ENCODE peak calls at places on chromosome 14, in eight cellular contexts. H is WTC11, W is GM23248, T is DMS153, U is NCI-H1436, Q is T follicular helper cell, R is Daoy, F is small intestine. I is an unnamed sample.
A peak's percentile ranks its signal among the peaks of the same experiment; 100 is the strongest.

GRCh38 chr14:64878775-64879634 is 702 bp downstream of the SPTB start:
- DNase-seq in H (peak; percentile 41), W (peak; percentile 5), T (peak; percentile 16), U (no peak), Q (no peak), R (peak; percentile 15), F (no peak), I (no peak)

GRCh38 chr14:22888662-22889061 is 5.6 kb downstream of the REM2 start:
- DNase-seq in H (no peak), W (no peak), T (no peak), U (no peak), Q (no peak), R (no peak), F (peak; percentile 40), I (no peak)

GRCh38 chr14:84482256-84483071 is 1047.5 kb upstream of the FLRT2 start:
- DNase-seq in H (no peak), W (peak; percentile 38), T (no peak), U (no peak), Q (no peak), R (no peak), F (no peak), I (peak; percentile 7)

GRCh38 chr14:51805541-51805940 is 54.9 kb upstream of the GNG2 start:
- DNase-seq in H (no peak), W (no peak), T (no peak), U (no peak), Q (no peak), R (no peak), F (no peak), I (no peak)

GRCh38 chr14:64704743-64705405 is 650 bp downstream of the PLEKHG3 start:
- DNase-seq in H (no peak), W (peak; percentile 55), T (no peak), U (no peak), Q (no peak), R (no peak), F (peak; percentile 41), I (no peak)

GRCh38 chr14:38964630-38965029 is 138.4 kb downstream of the SEC23A start:
- DNase-seq in H (no peak), W (peak; percentile 30), T (no peak), U (no peak), Q (no peak), R (no peak), F (no peak), I (peak; percentile 39)

GRCh38 chr14:74627071-74627470 is 15.0 kb upstream of the LTBP2 start:
- DNase-seq in H (no peak), W (no peak), T (no peak), U (no peak), Q (no peak), R (no peak), F (no peak), I (no peak)

GRCh38 chr14:25049559-25050493 is at the start of gene STXBP6:
- DNase-seq in H (peak; percentile 74), W (peak; percentile 92), T (peak; percentile 52), U (no peak), Q (no peak), R (peak; percentile 61), F (peak; percentile 78), I (peak; percentile 5)

GRCh38 chr14:29037428-29037827 is 270.8 kb downstream of the FOXG1 start:
- DNase-seq in H (no peak), W (peak; percentile 41), T (peak; percentile 86), U (no peak), Q (no peak), R (no peak), F (no peak), I (peak; percentile 64)

GRCh38 chr14:90446405-90446804 is 49.6 kb downstream of the CALM1 start:
- DNase-seq in H (no peak), W (no peak), T (no peak), U (no peak), Q (no peak), R (no peak), F (no peak), I (no peak)

GRCh38 chr14:91858536-91859275 is 8.6 kb downstream of the TC2N start:
- DNase-seq in H (no peak), W (peak; percentile 78), T (peak; percentile 18), U (no peak), Q (no peak), R (peak; percentile 74), F (peak; percentile 41), I (peak; percentile 60)

GRCh38 chr14:40838601-40839000 is 768.1 kb upstream of the LRFN5 start:
- DNase-seq in H (no peak), W (no peak), T (no peak), U (no peak), Q (no peak), R (no peak), F (no peak), I (no peak)

GRCh38 chr14:61652526-61653262 is 42.6 kb upstream of the HIF1A start:
- DNase-seq in H (no peak), W (peak; percentile 44), T (no peak), U (no peak), Q (no peak), R (peak; percentile 57), F (no peak), I (peak; percentile 15)

GRCh38 chr14:70709726-70710382 is 68.1 kb downstream of the TTC9 start:
- DNase-seq in H (no peak), W (no peak), T (peak; percentile 95), U (peak; percentile 83), Q (no peak), R (peak; percentile 61), F (no peak), I (peak; percentile 9)

I was measured in M059J.